ENCODE peak calls at places on chromosome X, in six cellular contexts. U is brain microvascular endothelial cell, F is breast epithelium, R is caudate nucleus, Y is endodermal cell, B is WERI-Rb-1. Q is an unnamed sample.

GRCh38 chrX:144722307-144722706 is 525.0 kb upstream of the SPANXN1 start:
- DNase-seq in Y (peak), F (no peak), R (no peak), U (no peak), B (peak), Q (no peak)

GRCh38 chrX:138723301-138723700 is 11.8 kb upstream of the FGF13 start:
- DNase-seq in B (no peak), Y (no peak), U (no peak), R (no peak), F (no peak), Q (no peak)

GRCh38 chrX:96407501-96407900 is 277.1 kb upstream of the DIAPH2 start:
- DNase-seq in F (no peak), R (no peak), Y (no peak), B (no peak), U (peak), Q (no peak)

GRCh38 chrX:103063191-103063845 is 653 bp downstream of the BEX1 start:
- DNase-seq in F (no peak), Y (peak), R (no peak), B (peak), U (peak), Q (no peak)

GRCh38 chrX:73126240-73126639 is 46.9 kb upstream of the PABPC1L2A start:
- DNase-seq in Y (no peak), B (no peak), U (no peak), R (no peak), F (no peak), Q (no peak)

GRCh38 chrX:31499120-31499519 is 427.3 kb upstream of the FTHL17 start:
- DNase-seq in Y (no peak), U (peak), F (no peak), B (no peak), R (no peak), Q (no peak)

GRCh38 chrX:45306794-45307193 is 106.1 kb upstream of the DIPK2B start:
- DNase-seq in U (no peak), Y (no peak), F (no peak), B (no peak), R (no peak), Q (no peak)

GRCh38 chrX:56563231-56564116 is at the start of gene UBQLN2:
- DNase-seq in U (peak), B (peak), R (peak), F (peak), Y (peak), Q (no peak)

GRCh38 chrX:41518841-41519220 is 71.7 kb downstream of the NYX start:
- DNase-seq in U (no peak), Y (no peak), B (no peak), R (no peak), F (no peak), Q (no peak)

GRCh38 chrX:135382260-135382659 is 39.5 kb upstream of the SMIM10L2A start:
- DNase-seq in B (no peak), R (no peak), Y (no peak), U (no peak), F (no peak), Q (no peak)

GRCh38 chrX:118974908-118975671 is 672 bp downstream of the LONRF3 start:
- DNase-seq in Y (peak), F (no peak), R (no peak), B (peak), U (no peak), Q (no peak)

GRCh38 chrX:18931972-18932371 is 51.9 kb downstream of the PHKA2 start:
- DNase-seq in R (peak), F (no peak), U (peak), Y (peak), B (peak), Q (no peak)

GRCh38 chrX:95721011-95721410 is 963.6 kb upstream of the DIAPH2 start:
- DNase-seq in F (no peak), Y (no peak), U (no peak), B (no peak), R (no peak), Q (no peak)

GRCh38 chrX:68488657-68489056 is 10.2 kb upstream of the YIPF6 start:
- DNase-seq in B (no peak), U (no peak), F (no peak), Y (no peak), R (no peak), Q (no peak)

GRCh38 chrX:65941775-65942174 is 98.1 kb downstream of the VSIG4 start:
- DNase-seq in F (no peak), Y (no peak), B (no peak), R (no peak), U (no peak), Q (no peak)

DNA sequence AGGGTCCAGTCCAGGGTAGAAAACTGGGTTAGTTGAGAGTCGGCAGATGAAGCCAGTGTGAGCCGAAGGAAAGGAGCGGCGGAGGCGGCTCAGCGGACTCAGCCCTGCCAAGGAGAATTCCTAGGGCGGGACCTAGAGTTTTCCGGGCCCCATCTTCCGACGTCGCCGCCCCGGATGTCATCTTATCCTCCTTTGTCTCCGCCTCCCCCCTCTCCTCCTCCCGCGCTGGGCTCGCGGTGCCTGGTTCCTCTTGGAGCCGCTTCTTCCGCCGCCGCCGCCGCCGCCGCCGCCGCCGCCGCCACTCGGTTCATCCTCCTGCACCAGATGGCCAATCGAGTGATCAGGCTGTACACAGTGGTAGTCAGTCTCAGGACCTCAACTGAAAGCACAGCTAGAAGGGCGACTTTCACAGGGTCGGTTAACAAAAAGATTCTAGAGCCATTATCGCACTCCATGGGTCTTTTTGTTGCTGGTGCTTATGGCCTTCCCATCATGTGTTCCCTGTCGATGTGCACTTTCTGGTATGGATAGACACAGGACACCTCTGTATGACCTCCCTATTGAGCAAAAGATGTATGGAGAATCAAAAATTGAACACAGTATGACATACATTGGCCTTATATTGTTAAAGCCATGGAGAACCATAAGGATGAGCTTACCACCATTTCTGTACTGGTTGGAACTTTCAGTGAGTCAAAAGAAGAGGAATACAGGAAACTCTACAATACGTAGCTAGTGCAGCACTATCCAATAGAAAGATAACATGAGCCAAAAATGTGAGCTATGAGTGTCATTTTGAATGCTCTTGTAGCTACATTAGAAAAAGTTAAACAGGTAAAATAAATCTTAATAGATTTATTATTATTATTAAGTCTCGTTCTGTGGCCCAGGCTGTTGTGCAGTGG is 32.4 kb upstream of the THOC2 start:
- DNase-seq in B (peak), Y (peak), R (peak), F (peak), U (peak), Q (no peak)
- H3K27ac ChIP-seq in B (peak), Y (peak), R (peak), F (peak), U (peak), Q (peak)

GRCh38 chrX:54994099-54994498 is at the start of gene PFKFB1:
- DNase-seq in F (no peak), R (no peak), Y (no peak), B (no peak), U (no peak), Q (no peak)

GRCh38 chrX:54992911-54993622 is 921 bp downstream of the PFKFB1 start:
- DNase-seq in B (no peak), F (no peak), R (no peak), Y (no peak), U (no peak), Q (no peak)

GRCh38 chrX:54994668-54995452 is 872 bp upstream of the PFKFB1 start:
- DNase-seq in F (no peak), U (no peak), Y (no peak), R (no peak), B (no peak), Q (no peak)

GRCh38 chrX:54999717-55000598 is at the start of gene APEX2:
- DNase-seq in B (peak), Y (peak), U (peak), F (peak), R (peak), Q (peak)

GRCh38 chrX:54995621-54996020 is 1.6 kb upstream of the PFKFB1 start:
- DNase-seq in Y (no peak), B (no peak), U (no peak), F (no peak), R (no peak), Q (no peak)
- H3K27ac ChIP-seq in Y (no peak), B (no peak), U (no peak), F (no peak), R (no peak), Q (no peak)

DNA sequence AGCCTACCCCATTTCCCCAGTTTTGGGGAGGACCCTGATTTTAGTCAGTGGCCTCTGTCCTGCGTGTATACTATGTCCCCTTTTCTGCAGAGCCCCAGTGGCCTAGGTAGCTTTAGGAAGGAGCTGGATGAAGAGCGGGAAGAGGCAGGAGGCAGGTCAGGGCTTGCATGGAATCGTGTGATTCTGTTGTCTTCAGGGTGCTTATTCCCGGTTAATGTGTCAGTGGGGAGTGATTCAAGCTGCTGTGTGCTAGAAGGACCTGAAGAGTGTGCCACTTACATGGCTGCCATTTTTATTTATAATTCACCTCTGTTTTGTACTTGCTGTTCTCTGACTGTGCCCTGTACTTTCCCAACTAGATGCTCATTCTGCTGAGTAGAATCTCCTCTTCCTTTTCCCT is 127.3 kb upstream of the AMOT start:
- DNase-seq in R (no peak), Y (no peak), U (no peak), F (no peak), B (no peak), Q (peak)
- H3K27ac ChIP-seq in R (no peak), Y (no peak), U (no peak), F (peak), B (no peak), Q (peak)

DNA sequence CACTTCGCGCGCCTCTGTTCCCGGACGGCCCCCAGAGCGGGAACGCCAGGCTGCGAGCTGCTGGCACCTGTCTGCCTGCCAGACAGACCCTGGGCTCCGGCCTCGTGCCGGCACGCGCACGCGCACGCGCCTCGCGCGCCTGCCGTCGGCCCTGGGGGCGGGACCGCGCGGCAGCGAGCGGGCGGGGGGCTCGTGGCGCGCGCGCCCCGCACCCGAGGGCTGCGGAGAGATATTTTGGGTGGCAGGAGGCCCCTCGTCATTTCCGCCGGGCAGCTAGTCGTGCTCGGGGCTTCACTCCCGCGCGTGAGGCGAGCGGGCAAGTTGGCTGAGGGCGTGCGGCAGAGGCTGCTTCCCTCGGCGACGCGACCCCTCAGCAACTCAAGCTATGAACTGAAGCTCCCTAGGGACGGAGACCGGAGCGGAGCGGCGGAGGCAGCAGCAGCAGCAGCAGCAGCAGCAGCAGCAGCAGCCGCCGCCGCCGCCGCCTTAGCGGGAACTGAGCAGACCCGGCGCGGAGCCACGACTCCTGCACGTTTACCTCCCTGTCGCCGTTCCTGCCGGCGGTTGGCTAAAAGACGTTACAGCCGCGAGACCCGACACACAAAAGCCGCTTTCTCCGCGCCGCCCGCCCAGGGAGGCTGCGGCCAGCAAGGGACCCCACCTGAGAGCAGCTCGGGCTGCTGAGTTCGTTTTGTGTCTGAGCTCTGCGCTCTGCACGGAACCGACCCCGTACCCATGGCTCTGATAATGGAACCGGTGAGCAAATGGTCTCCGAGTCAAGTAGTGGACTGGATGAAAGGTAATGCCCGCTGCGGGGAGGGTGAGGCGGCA is at the start of gene CNKSR2:
- DNase-seq in U (peak), F (peak), B (peak), R (peak), Y (peak), Q (no peak)
- H3K27ac ChIP-seq in U (no peak), F (peak), B (peak), R (peak), Y (peak), Q (no peak)

GRCh38 chrX:107704181-107704580 is 71.4 kb downstream of the TSC22D3 start:
- DNase-seq in Y (peak), R (no peak), U (no peak), F (no peak), B (no peak), Q (no peak)

GRCh38 chrX:107699611-107700010 is 71.3 kb downstream of the PRPS1 start:
- DNase-seq in Y (peak), U (no peak), R (no peak), B (no peak), F (no peak), Q (no peak)

GRCh38 chrX:107700317-107700774 is 72.0 kb downstream of the PRPS1 start:
- DNase-seq in B (no peak), U (no peak), Y (peak), R (no peak), F (no peak), Q (no peak)

GRCh38 chrX:107700802-107701201 is 72.5 kb downstream of the PRPS1 start:
- DNase-seq in B (no peak), R (no peak), F (no peak), Y (no peak), U (no peak), Q (no peak)

DNA sequence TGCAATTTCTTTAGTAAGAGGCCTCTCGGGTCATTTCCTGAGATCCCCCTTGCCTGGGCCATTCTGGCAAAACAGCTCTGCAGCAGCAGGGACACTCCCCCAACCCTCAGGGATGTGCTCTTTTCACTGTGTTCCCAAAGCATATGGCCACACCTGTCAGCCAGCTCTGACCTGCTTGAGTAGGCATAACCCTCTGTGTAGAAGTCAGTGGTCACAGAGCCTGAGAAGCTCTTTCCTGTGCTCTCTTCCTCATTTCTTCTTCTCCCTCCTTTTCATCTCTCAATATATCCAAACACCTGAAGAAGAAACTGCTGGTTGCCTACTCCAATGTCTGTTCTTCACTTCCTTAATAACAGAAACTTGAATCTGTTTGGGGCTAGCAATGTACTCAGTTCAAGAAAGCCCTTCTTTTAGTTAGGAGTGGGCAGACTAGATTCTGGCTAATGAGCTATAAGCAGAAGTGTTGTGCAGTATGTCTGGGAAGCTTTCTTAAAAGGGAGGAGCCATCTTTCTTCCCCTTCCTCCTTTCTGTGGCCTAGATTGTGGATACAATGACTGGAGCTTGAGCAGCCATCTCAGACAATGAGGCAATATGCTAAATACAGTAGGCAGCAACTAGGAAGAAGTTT is 73.3 kb downstream of the PRPS1 start:
- DNase-seq in B (no peak), R (no peak), U (no peak), F (no peak), Y (peak), Q (no peak)
- H3K27ac ChIP-seq in B (no peak), R (no peak), U (no peak), F (no peak), Y (no peak), Q (no peak)

GRCh38 chrX:153948002-153948466 is 3.6 kb upstream of the RENBP start:
- DNase-seq in R (no peak), Y (no peak), F (no peak), B (no peak), U (no peak), Q (no peak)

GRCh38 chrX:153945956-153946909 is 1.8 kb upstream of the RENBP start:
- DNase-seq in F (no peak), R (no peak), B (no peak), Y (no peak), U (no peak), Q (no peak)

GRCh38 chrX:153944800-153945150 is 332 bp upstream of the RENBP start:
- DNase-seq in R (no peak), Y (no peak), U (no peak), B (no peak), F (no peak), Q (no peak)

GRCh38 chrX:153948847-153949819 is 4.7 kb upstream of the RENBP start:
- DNase-seq in Y (no peak), B (no peak), R (peak), U (no peak), F (no peak), Q (no peak)

DNA sequence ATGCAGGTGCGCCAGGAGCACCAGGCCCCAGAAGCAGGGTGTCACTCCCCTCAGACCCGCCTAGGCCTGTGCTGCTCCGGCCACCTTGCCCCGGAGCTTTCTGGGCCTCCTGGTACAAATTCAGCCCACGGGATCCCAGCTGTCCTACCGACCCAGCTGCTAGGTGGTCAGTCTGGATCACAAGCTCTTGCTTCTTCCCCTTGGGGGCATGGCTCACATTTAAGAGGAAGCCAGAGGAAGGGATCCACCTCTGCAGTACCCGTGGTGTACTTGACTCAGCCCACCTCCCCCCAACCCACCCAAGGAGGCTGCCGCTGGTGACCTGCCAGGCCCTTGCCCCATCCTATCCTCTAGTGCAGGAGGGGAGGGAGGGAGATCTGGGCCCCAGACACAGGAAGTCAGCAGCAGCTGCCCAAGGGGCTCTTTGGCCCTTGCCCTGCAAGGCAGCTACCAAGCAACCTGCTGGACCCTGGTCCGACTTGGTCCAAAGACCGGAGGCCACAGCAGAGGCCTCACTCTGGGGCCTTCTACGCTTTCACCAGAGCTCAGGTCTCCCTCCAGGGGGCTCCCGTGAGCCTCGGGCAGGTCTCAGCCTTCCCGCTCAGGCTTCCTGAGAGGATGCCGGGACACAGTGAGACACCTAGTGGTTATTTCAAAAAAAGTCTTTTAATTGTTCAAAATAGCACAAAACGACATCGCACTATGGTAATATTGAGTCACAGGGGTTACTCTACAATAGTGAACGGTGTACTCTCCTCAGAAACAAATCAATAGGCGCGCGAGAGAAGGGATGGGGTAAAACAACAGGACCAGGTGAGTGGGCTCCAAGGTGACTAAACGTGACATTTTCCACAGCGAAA is 2.7 kb upstream of the RENBP start:
- DNase-seq in R (peak), Y (peak), B (peak), U (peak), F (peak), Q (no peak)
- H3K27ac ChIP-seq in R (peak), Y (peak), B (peak), U (no peak), F (no peak), Q (no peak)

GRCh38 chrX:104852241-104852640 is 286.2 kb downstream of the IL1RAPL2 start:
- DNase-seq in U (no peak), Y (no peak), R (no peak), B (no peak), F (no peak), Q (no peak)

GRCh38 chrX:104854790-104855340 is 288.9 kb downstream of the IL1RAPL2 start:
- DNase-seq in F (no peak), B (no peak), R (no peak), Y (no peak), U (no peak), Q (no peak)

GRCh38 chrX:104854188-104854587 is 288.2 kb downstream of the IL1RAPL2 start:
- DNase-seq in B (no peak), Y (no peak), U (no peak), R (no peak), F (no peak), Q (peak)
- H3K27ac ChIP-seq in B (no peak), Y (no peak), U (no peak), R (no peak), F (no peak), Q (no peak)

Q was measured in epithelial cell of prostate.